ENCODE peak calls at places on chromosome 16, in ten cellular contexts. One of them, this sample, is unnamed.

GRCh38 chr16:62190426-62190825 is 154.2 kb upstream of the CDH8 start:
- DNase-seq in A549: peak
- DNase-seq in RWPE2: no peak
- DNase-seq in AG04449: no peak
- DNase-seq in testis: peak
- DNase-seq in Peyer's patch: no peak
- DNase-seq in fibroblast of the aortic adventitia: no peak
- DNase-seq in cardiac fibroblast: peak
- DNase-seq in HL-60: no peak
- DNase-seq in HFF-Myc: no peak
- DNase-seq in this sample: no peak

GRCh38 chr16:24737391-24737871 is 8.0 kb downstream of the TNRC6A start:
- DNase-seq in RWPE2: no peak
- DNase-seq in fibroblast of the aortic adventitia: peak
- DNase-seq in Peyer's patch: no peak
- DNase-seq in testis: no peak
- DNase-seq in HFF-Myc: no peak
- DNase-seq in cardiac fibroblast: peak
- DNase-seq in A549: no peak
- DNase-seq in AG04449: peak
- DNase-seq in HL-60: no peak
- DNase-seq in this sample: no peak

GRCh38 chr16:7629571-7629970 is 296.9 kb downstream of the RBFOX1 start:
- DNase-seq in Peyer's patch: no peak
- DNase-seq in RWPE2: no peak
- DNase-seq in HL-60: no peak
- DNase-seq in testis: no peak
- DNase-seq in AG04449: no peak
- DNase-seq in HFF-Myc: no peak
- DNase-seq in cardiac fibroblast: no peak
- DNase-seq in fibroblast of the aortic adventitia: no peak
- DNase-seq in A549: no peak
- DNase-seq in this sample: no peak

GRCh38 chr16:3158498-3159314 is 23.9 kb downstream of the ZNF213 start:
- DNase-seq in AG04449: no peak
- DNase-seq in fibroblast of the aortic adventitia: peak
- DNase-seq in cardiac fibroblast: peak
- DNase-seq in Peyer's patch: peak
- DNase-seq in HL-60: peak
- DNase-seq in RWPE2: peak
- DNase-seq in testis: peak
- DNase-seq in HFF-Myc: no peak
- DNase-seq in A549: peak
- DNase-seq in this sample: no peak

GRCh38 chr16:79599256-79599836 is 1.2 kb downstream of the MAF start:
- DNase-seq in testis: no peak
- DNase-seq in cardiac fibroblast: peak
- DNase-seq in AG04449: no peak
- DNase-seq in A549: peak
- DNase-seq in Peyer's patch: no peak
- DNase-seq in fibroblast of the aortic adventitia: no peak
- DNase-seq in RWPE2: no peak
- DNase-seq in HFF-Myc: no peak
- DNase-seq in HL-60: no peak
- DNase-seq in this sample: no peak

GRCh38 chr16:30660424-30661251 is 2.4 kb downstream of the FBRS start:
- DNase-seq in AG04449: no peak
- DNase-seq in testis: no peak
- DNase-seq in HL-60: peak
- DNase-seq in cardiac fibroblast: peak
- DNase-seq in RWPE2: no peak
- DNase-seq in Peyer's patch: peak
- DNase-seq in A549: no peak
- DNase-seq in HFF-Myc: no peak
- DNase-seq in fibroblast of the aortic adventitia: no peak
- DNase-seq in this sample: no peak

GRCh38 chr16:31386157-31386984 is 6.8 kb upstream of the ITGAD start:
- DNase-seq in fibroblast of the aortic adventitia: peak
- DNase-seq in Peyer's patch: no peak
- DNase-seq in A549: peak
- DNase-seq in HL-60: no peak
- DNase-seq in testis: no peak
- DNase-seq in HFF-Myc: no peak
- DNase-seq in cardiac fibroblast: peak
- DNase-seq in AG04449: no peak
- DNase-seq in RWPE2: no peak
- DNase-seq in this sample: peak

GRCh38 chr16:57284206-57284951 is at the start of gene PLLP:
- DNase-seq in AG04449: no peak
- DNase-seq in RWPE2: no peak
- DNase-seq in HFF-Myc: no peak
- DNase-seq in cardiac fibroblast: peak
- DNase-seq in fibroblast of the aortic adventitia: no peak
- DNase-seq in A549: peak
- DNase-seq in HL-60: no peak
- DNase-seq in Peyer's patch: no peak
- DNase-seq in testis: no peak
- DNase-seq in this sample: no peak

GRCh38 chr16:85308585-85309540 is 196.6 kb upstream of the CIBAR2 start:
- DNase-seq in testis: no peak
- DNase-seq in AG04449: no peak
- DNase-seq in HFF-Myc: no peak
- DNase-seq in Peyer's patch: peak
- DNase-seq in A549: no peak
- DNase-seq in RWPE2: no peak
- DNase-seq in fibroblast of the aortic adventitia: no peak
- DNase-seq in cardiac fibroblast: no peak
- DNase-seq in HL-60: peak
- DNase-seq in this sample: no peak

GRCh38 chr16:23452572-23453337 is at the start of gene COG7:
- DNase-seq in cardiac fibroblast: peak
- DNase-seq in RWPE2: peak
- DNase-seq in HFF-Myc: peak
- DNase-seq in Peyer's patch: peak
- DNase-seq in testis: peak
- DNase-seq in A549: peak
- DNase-seq in AG04449: peak
- DNase-seq in fibroblast of the aortic adventitia: peak
- DNase-seq in HL-60: peak
- DNase-seq in this sample: no peak

GRCh38 chr16:68005786-68006286 is 6.6 kb upstream of the DPEP2 start:
- DNase-seq in fibroblast of the aortic adventitia: no peak
- DNase-seq in A549: no peak
- DNase-seq in HFF-Myc: no peak
- DNase-seq in testis: peak
- DNase-seq in cardiac fibroblast: no peak
- DNase-seq in RWPE2: no peak
- DNase-seq in Peyer's patch: peak
- DNase-seq in AG04449: no peak
- DNase-seq in HL-60: peak
- DNase-seq in this sample: no peak

GRCh38 chr16:86580063-86580797 is 1.9 kb downstream of the FOXL1 start:
- DNase-seq in HFF-Myc: no peak
- DNase-seq in fibroblast of the aortic adventitia: no peak
- DNase-seq in testis: no peak
- DNase-seq in cardiac fibroblast: peak
- DNase-seq in AG04449: no peak
- DNase-seq in HL-60: no peak
- DNase-seq in Peyer's patch: no peak
- DNase-seq in A549: no peak
- DNase-seq in RWPE2: no peak
- DNase-seq in this sample: no peak
- H3K4me3 ChIP-seq in HFF-Myc: peak
- H3K4me3 ChIP-seq in fibroblast of the aortic adventitia: no peak
- H3K4me3 ChIP-seq in testis: no peak
- H3K4me3 ChIP-seq in cardiac fibroblast: no peak
- H3K4me3 ChIP-seq in AG04449: peak
- H3K4me3 ChIP-seq in HL-60: no peak
- H3K4me3 ChIP-seq in Peyer's patch: peak
- H3K4me3 ChIP-seq in A549: no peak
- H3K4me3 ChIP-seq in RWPE2: peak
- H3K4me3 ChIP-seq in this sample: peak

GRCh38 chr16:58842156-58842555 is 108.0 kb upstream of the GOT2 start:
- DNase-seq in testis: no peak
- DNase-seq in cardiac fibroblast: no peak
- DNase-seq in A549: no peak
- DNase-seq in RWPE2: no peak
- DNase-seq in AG04449: no peak
- DNase-seq in HFF-Myc: no peak
- DNase-seq in Peyer's patch: no peak
- DNase-seq in fibroblast of the aortic adventitia: no peak
- DNase-seq in HL-60: no peak
- DNase-seq in this sample: no peak

GRCh38 chr16:58842746-58843145 is 108.6 kb upstream of the GOT2 start:
- DNase-seq in cardiac fibroblast: no peak
- DNase-seq in AG04449: no peak
- DNase-seq in RWPE2: no peak
- DNase-seq in testis: no peak
- DNase-seq in HL-60: no peak
- DNase-seq in fibroblast of the aortic adventitia: no peak
- DNase-seq in A549: no peak
- DNase-seq in Peyer's patch: no peak
- DNase-seq in HFF-Myc: no peak
- DNase-seq in this sample: no peak

GRCh38 chr16:58847902-58848661 is 114.0 kb upstream of the GOT2 start:
- DNase-seq in fibroblast of the aortic adventitia: no peak
- DNase-seq in testis: no peak
- DNase-seq in Peyer's patch: no peak
- DNase-seq in cardiac fibroblast: no peak
- DNase-seq in HL-60: peak
- DNase-seq in AG04449: no peak
- DNase-seq in A549: peak
- DNase-seq in HFF-Myc: no peak
- DNase-seq in RWPE2: no peak
- DNase-seq in this sample: no peak

GRCh38 chr16:58848662-58849002 is 114.5 kb upstream of the GOT2 start:
- DNase-seq in testis: no peak
- DNase-seq in HL-60: no peak
- DNase-seq in fibroblast of the aortic adventitia: no peak
- DNase-seq in Peyer's patch: no peak
- DNase-seq in cardiac fibroblast: no peak
- DNase-seq in HFF-Myc: no peak
- DNase-seq in A549: no peak
- DNase-seq in AG04449: no peak
- DNase-seq in RWPE2: no peak
- DNase-seq in this sample: no peak

GRCh38 chr16:58843675-58844074 is 109.6 kb upstream of the GOT2 start:
- DNase-seq in A549: peak
- DNase-seq in AG04449: peak
- DNase-seq in cardiac fibroblast: peak
- DNase-seq in HL-60: peak
- DNase-seq in Peyer's patch: no peak
- DNase-seq in fibroblast of the aortic adventitia: peak
- DNase-seq in testis: no peak
- DNase-seq in RWPE2: no peak
- DNase-seq in HFF-Myc: peak
- DNase-seq in this sample: no peak
- TF ChIP-seq CTCF in A549: peak
- TF ChIP-seq CTCF in AG04449: no peak
- TF ChIP-seq CTCF in cardiac fibroblast: no peak
- TF ChIP-seq CTCF in HL-60: peak
- TF ChIP-seq CTCF in Peyer's patch: no peak
- TF ChIP-seq CTCF in fibroblast of the aortic adventitia: no peak
- TF ChIP-seq CTCF in testis: peak
- TF ChIP-seq CTCF in RWPE2: peak
- TF ChIP-seq CTCF in HFF-Myc: no peak
- TF ChIP-seq CTCF in this sample: no peak

GRCh38 chr16:28292731-28293588 is 635 bp downstream of the SBK1 start:
- DNase-seq in Peyer's patch: no peak
- DNase-seq in cardiac fibroblast: no peak
- DNase-seq in fibroblast of the aortic adventitia: no peak
- DNase-seq in testis: no peak
- DNase-seq in AG04449: no peak
- DNase-seq in A549: no peak
- DNase-seq in RWPE2: no peak
- DNase-seq in HL-60: no peak
- DNase-seq in HFF-Myc: no peak
- DNase-seq in this sample: no peak

GRCh38 chr16:28291651-28292626 is at the start of gene SBK1:
- DNase-seq in AG04449: no peak
- DNase-seq in cardiac fibroblast: peak
- DNase-seq in Peyer's patch: peak
- DNase-seq in A549: peak
- DNase-seq in HFF-Myc: peak
- DNase-seq in RWPE2: no peak
- DNase-seq in fibroblast of the aortic adventitia: peak
- DNase-seq in HL-60: peak
- DNase-seq in testis: peak
- DNase-seq in this sample: no peak

GRCh38 chr16:28295213-28295612 is 2.9 kb downstream of the SBK1 start:
- DNase-seq in AG04449: no peak
- DNase-seq in Peyer's patch: no peak
- DNase-seq in A549: no peak
- DNase-seq in RWPE2: no peak
- DNase-seq in HL-60: no peak
- DNase-seq in cardiac fibroblast: no peak
- DNase-seq in HFF-Myc: no peak
- DNase-seq in fibroblast of the aortic adventitia: no peak
- DNase-seq in testis: no peak
- DNase-seq in this sample: no peak

GRCh38 chr16:28293589-28293935 is 1.2 kb downstream of the SBK1 start:
- DNase-seq in RWPE2: no peak
- DNase-seq in Peyer's patch: no peak
- DNase-seq in cardiac fibroblast: no peak
- DNase-seq in testis: no peak
- DNase-seq in HFF-Myc: no peak
- DNase-seq in AG04449: no peak
- DNase-seq in fibroblast of the aortic adventitia: no peak
- DNase-seq in A549: no peak
- DNase-seq in HL-60: no peak
- DNase-seq in this sample: no peak

GRCh38 chr16:28294201-28294600 is 1.9 kb downstream of the SBK1 start:
- DNase-seq in cardiac fibroblast: no peak
- DNase-seq in AG04449: no peak
- DNase-seq in Peyer's patch: no peak
- DNase-seq in HFF-Myc: no peak
- DNase-seq in fibroblast of the aortic adventitia: no peak
- DNase-seq in RWPE2: no peak
- DNase-seq in HL-60: no peak
- DNase-seq in testis: no peak
- DNase-seq in A549: no peak
- DNase-seq in this sample: no peak
- H3K4me3 ChIP-seq in cardiac fibroblast: no peak
- H3K4me3 ChIP-seq in AG04449: no peak
- H3K4me3 ChIP-seq in Peyer's patch: no peak
- H3K4me3 ChIP-seq in HFF-Myc: no peak
- H3K4me3 ChIP-seq in fibroblast of the aortic adventitia: no peak
- H3K4me3 ChIP-seq in RWPE2: no peak
- H3K4me3 ChIP-seq in HL-60: no peak
- H3K4me3 ChIP-seq in testis: no peak
- H3K4me3 ChIP-seq in A549: no peak
- H3K4me3 ChIP-seq in this sample: no peak

DNA sequence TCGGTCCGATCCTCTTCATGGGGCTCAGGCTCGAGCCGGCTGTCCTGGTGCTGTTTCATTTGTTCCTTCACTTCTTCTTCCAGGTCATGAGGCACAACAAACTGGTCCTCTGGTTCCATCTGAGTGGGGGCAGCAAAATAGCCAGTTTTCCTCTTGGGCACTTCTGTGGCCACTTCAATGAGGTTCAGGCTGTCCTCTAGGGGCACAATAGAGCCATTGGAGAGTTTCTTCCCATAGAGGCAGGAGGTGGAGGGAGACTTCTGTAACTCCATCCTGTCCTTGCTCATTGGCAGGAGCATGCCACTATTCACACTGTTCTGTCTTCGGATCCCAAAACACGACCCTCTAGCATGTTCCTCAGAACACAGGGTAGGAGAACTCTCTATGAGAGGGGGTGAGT is 22.9 kb downstream of the MARVELD3 start:
- DNase-seq in Peyer's patch: no peak
- DNase-seq in HL-60: no peak
- DNase-seq in fibroblast of the aortic adventitia: no peak
- DNase-seq in cardiac fibroblast: peak
- DNase-seq in testis: no peak
- DNase-seq in AG04449: no peak
- DNase-seq in RWPE2: no peak
- DNase-seq in HFF-Myc: no peak
- DNase-seq in A549: peak
- DNase-seq in this sample: no peak
- TF ChIP-seq CTCF in Peyer's patch: no peak
- TF ChIP-seq CTCF in HL-60: peak
- TF ChIP-seq CTCF in fibroblast of the aortic adventitia: peak
- TF ChIP-seq CTCF in cardiac fibroblast: peak
- TF ChIP-seq CTCF in testis: no peak
- TF ChIP-seq CTCF in AG04449: peak
- TF ChIP-seq CTCF in RWPE2: peak
- TF ChIP-seq CTCF in HFF-Myc: peak
- TF ChIP-seq CTCF in A549: peak
- TF ChIP-seq CTCF in this sample: peak

This sample was measured in AG09309.